ENCODE peak calls at places on chromosomes 3 and 15, in four cellular contexts. E is DMS53, B is NCI-H774, J is LNCaP clone FGC. U is an unnamed sample.

GRCh38 chr3:149277338-149277813 is 55.7 kb upstream of the CP start:
- DNase-seq in E (peak), J (peak), B (peak), U (peak)

GRCh38 chr3:176951586-176952292 is 245.5 kb downstream of the TBL1XR1 start:
- DNase-seq in J (no peak), E (no peak), B (no peak), U (no peak)

GRCh38 chr3:188923671-188924070 is 248.1 kb upstream of the TPRG1 start:
- DNase-seq in J (no peak), B (no peak), E (no peak), U (no peak)

GRCh38 chr15:89299896-89300295 is 34.7 kb downstream of the POLG start:
- DNase-seq in B (no peak), J (peak), E (peak), U (no peak)

GRCh38 chr15:36130641-36131310 is 448.6 kb upstream of the CDIN1 start:
- DNase-seq in E (no peak), B (no peak), J (no peak), U (no peak)

GRCh38 chr15:40756938-40757337 is 1.9 kb upstream of the RMDN3 start:
- DNase-seq in E (no peak), B (no peak), J (no peak), U (no peak)

GRCh38 chr3:160941885-160942494 is 163.2 kb downstream of the B3GALNT1 start:
- DNase-seq in E (no peak), B (no peak), J (peak), U (peak)

GRCh38 chr3:53163459-53164387 is 2.7 kb downstream of the PRKCD start:
- DNase-seq in E (no peak), B (no peak), J (no peak), U (no peak)

GRCh38 chr3:64594129-64594528 is 93.7 kb downstream of the ADAMTS9 start:
- DNase-seq in E (no peak), B (no peak), J (no peak), U (no peak)

GRCh38 chr3:71173421-71173975 is 410.0 kb downstream of the FOXP1 start:
- DNase-seq in E (no peak), B (no peak), J (no peak), U (no peak)

GRCh38 chr3:140809326-140809725 is 131.5 kb downstream of the TRIM42 start:
- DNase-seq in J (no peak), B (no peak), E (no peak), U (no peak)

GRCh38 chr3:193693774-193694173 is 100.8 kb downstream of the OPA1 start:
- DNase-seq in E (no peak), B (no peak), J (no peak), U (no peak)

GRCh38 chr15:79071901-79072300 is 18.7 kb downstream of the RASGRF1 start:
- DNase-seq in E (no peak), J (no peak), B (no peak), U (no peak)